ENCODE peak calls at places on chromosomes 11 and 22, in ten cellular contexts. One of them, this sample, is unnamed.

GRCh38 chr11:2521081-2521480 is 76.3 kb downstream of the KCNQ1 start:
- DNase-seq in sigmoid colon: peak
- DNase-seq in Calu3: no peak
- DNase-seq in RWPE1: no peak
- DNase-seq in HL-60: no peak
- DNase-seq in HFFc6: no peak
- DNase-seq in GM20000: no peak
- DNase-seq in AG09309: no peak
- DNase-seq in B cell: peak
- DNase-seq in ascending aorta: no peak
- DNase-seq in this sample: no peak

GRCh38 chr11:71294846-71295600 is 42.6 kb upstream of the SHANK2 start:
- DNase-seq in sigmoid colon: no peak
- DNase-seq in Calu3: no peak
- DNase-seq in RWPE1: no peak
- DNase-seq in HL-60: no peak
- DNase-seq in HFFc6: no peak
- DNase-seq in GM20000: no peak
- DNase-seq in AG09309: no peak
- DNase-seq in B cell: no peak
- DNase-seq in ascending aorta: peak
- DNase-seq in this sample: no peak

GRCh38 chr22:39634530-39635399 is 64.2 kb downstream of the CACNA1I start:
- DNase-seq in sigmoid colon: no peak
- DNase-seq in Calu3: peak
- DNase-seq in RWPE1: peak
- DNase-seq in HL-60: peak
- DNase-seq in HFFc6: peak
- DNase-seq in GM20000: no peak
- DNase-seq in AG09309: peak
- DNase-seq in B cell: no peak
- DNase-seq in ascending aorta: no peak
- DNase-seq in this sample: no peak

GRCh38 chr11:112229746-112230433 is 3.7 kb downstream of the PTS start:
- DNase-seq in sigmoid colon: no peak
- DNase-seq in Calu3: no peak
- DNase-seq in RWPE1: no peak
- DNase-seq in HL-60: no peak
- DNase-seq in HFFc6: peak
- DNase-seq in GM20000: no peak
- DNase-seq in AG09309: peak
- DNase-seq in B cell: no peak
- DNase-seq in ascending aorta: no peak
- DNase-seq in this sample: no peak

GRCh38 chr11:113446112-113446511 is 29.1 kb downstream of the DRD2 start:
- DNase-seq in sigmoid colon: no peak
- DNase-seq in Calu3: no peak
- DNase-seq in RWPE1: peak
- DNase-seq in HL-60: no peak
- DNase-seq in HFFc6: no peak
- DNase-seq in GM20000: no peak
- DNase-seq in AG09309: no peak
- DNase-seq in B cell: no peak
- DNase-seq in ascending aorta: no peak
- DNase-seq in this sample: no peak

GRCh38 chr11:34028407-34028804 is 23.1 kb upstream of the CAPRIN1 start:
- DNase-seq in sigmoid colon: no peak
- DNase-seq in Calu3: peak
- DNase-seq in RWPE1: no peak
- DNase-seq in HL-60: no peak
- DNase-seq in HFFc6: peak
- DNase-seq in GM20000: no peak
- DNase-seq in AG09309: no peak
- DNase-seq in B cell: no peak
- DNase-seq in ascending aorta: peak
- DNase-seq in this sample: no peak

GRCh38 chr11:48003926-48004325 is 23.6 kb downstream of the PTPRJ start:
- DNase-seq in sigmoid colon: no peak
- DNase-seq in Calu3: no peak
- DNase-seq in RWPE1: no peak
- DNase-seq in HL-60: no peak
- DNase-seq in HFFc6: no peak
- DNase-seq in GM20000: no peak
- DNase-seq in AG09309: no peak
- DNase-seq in B cell: no peak
- DNase-seq in ascending aorta: no peak
- DNase-seq in this sample: no peak

GRCh38 chr11:33063326-33063775 is 24.0 kb downstream of the TCP11L1 start:
- DNase-seq in sigmoid colon: no peak
- DNase-seq in Calu3: no peak
- DNase-seq in RWPE1: no peak
- DNase-seq in HL-60: peak
- DNase-seq in HFFc6: peak
- DNase-seq in GM20000: peak
- DNase-seq in AG09309: no peak
- DNase-seq in B cell: no peak
- DNase-seq in ascending aorta: no peak
- DNase-seq in this sample: no peak

GRCh38 chr11:96014234-96014633 is 90.3 kb upstream of the MTMR2 start:
- DNase-seq in sigmoid colon: no peak
- DNase-seq in Calu3: peak
- DNase-seq in RWPE1: peak
- DNase-seq in HL-60: peak
- DNase-seq in HFFc6: peak
- DNase-seq in GM20000: no peak
- DNase-seq in AG09309: no peak
- DNase-seq in B cell: no peak
- DNase-seq in ascending aorta: no peak
- DNase-seq in this sample: no peak

GRCh38 chr11:100735949-100736675 is 49.0 kb downstream of the ARHGAP42 start:
- DNase-seq in sigmoid colon: no peak
- DNase-seq in Calu3: no peak
- DNase-seq in RWPE1: no peak
- DNase-seq in HL-60: no peak
- DNase-seq in HFFc6: no peak
- DNase-seq in GM20000: no peak
- DNase-seq in AG09309: peak
- DNase-seq in B cell: no peak
- DNase-seq in ascending aorta: no peak
- DNase-seq in this sample: no peak
- TF ChIP-seq CTCF in sigmoid colon: no peak
- TF ChIP-seq CTCF in Calu3: no peak
- TF ChIP-seq CTCF in RWPE1: no peak
- TF ChIP-seq CTCF in HL-60: no peak
- TF ChIP-seq CTCF in HFFc6: no peak
- TF ChIP-seq CTCF in GM20000: no peak
- TF ChIP-seq CTCF in AG09309: no peak
- TF ChIP-seq CTCF in B cell: no peak
- TF ChIP-seq CTCF in ascending aorta: no peak
- TF ChIP-seq CTCF in this sample: no peak

DNA sequence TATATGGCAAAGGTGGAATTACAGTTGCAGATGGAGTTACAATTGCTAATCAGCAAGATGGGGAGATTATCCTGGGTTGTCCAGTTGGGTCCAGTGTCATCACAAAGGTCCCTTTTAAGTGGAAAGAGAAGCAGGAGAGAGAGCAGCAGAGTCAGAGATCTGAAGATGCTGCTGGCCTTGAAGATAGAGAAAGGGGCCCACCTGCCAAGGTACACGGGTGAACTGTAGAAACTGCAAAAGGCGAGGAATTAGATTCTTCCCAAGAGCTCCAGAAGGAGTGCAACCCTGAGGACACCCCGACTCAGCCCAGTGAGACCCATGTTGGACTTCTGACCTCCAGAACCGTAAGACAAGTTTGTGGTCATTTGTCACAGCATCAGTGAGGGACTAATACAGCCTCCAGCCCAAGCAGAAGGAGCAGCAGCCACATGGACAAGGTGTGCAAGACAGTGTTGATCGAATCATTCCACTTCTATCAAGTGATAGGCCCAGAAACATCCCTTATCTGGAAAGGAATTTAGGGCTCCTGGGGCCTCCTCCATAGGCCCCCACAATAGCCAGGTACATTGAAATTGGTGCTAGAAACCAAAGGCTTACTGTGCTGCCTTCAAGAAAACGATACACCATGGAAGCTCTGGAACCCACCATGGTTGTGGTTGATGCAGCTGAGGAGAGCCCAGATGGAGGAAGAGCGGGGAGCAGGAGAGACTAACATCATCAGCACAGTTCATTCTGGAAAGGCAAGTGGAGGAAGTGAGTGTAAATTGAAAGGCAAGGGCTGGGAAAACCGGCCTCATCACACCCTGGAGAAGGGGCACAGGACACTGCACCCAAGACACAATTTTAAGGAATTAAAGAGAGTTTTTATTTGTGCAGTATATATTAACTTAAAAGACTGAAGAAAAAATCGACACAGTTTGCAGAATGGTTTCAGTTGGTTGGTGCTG is 23.3 kb downstream of the SNAP29 start:
- DNase-seq in sigmoid colon: no peak
- DNase-seq in Calu3: no peak
- DNase-seq in RWPE1: no peak
- DNase-seq in HL-60: no peak
- DNase-seq in HFFc6: no peak
- DNase-seq in GM20000: no peak
- DNase-seq in AG09309: no peak
- DNase-seq in B cell: no peak
- DNase-seq in ascending aorta: no peak
- DNase-seq in this sample: no peak
- TF ChIP-seq CTCF in sigmoid colon: no peak
- TF ChIP-seq CTCF in Calu3: no peak
- TF ChIP-seq CTCF in RWPE1: no peak
- TF ChIP-seq CTCF in HL-60: no peak
- TF ChIP-seq CTCF in HFFc6: no peak
- TF ChIP-seq CTCF in GM20000: no peak
- TF ChIP-seq CTCF in AG09309: no peak
- TF ChIP-seq CTCF in B cell: no peak
- TF ChIP-seq CTCF in ascending aorta: no peak
- TF ChIP-seq CTCF in this sample: no peak

DNA sequence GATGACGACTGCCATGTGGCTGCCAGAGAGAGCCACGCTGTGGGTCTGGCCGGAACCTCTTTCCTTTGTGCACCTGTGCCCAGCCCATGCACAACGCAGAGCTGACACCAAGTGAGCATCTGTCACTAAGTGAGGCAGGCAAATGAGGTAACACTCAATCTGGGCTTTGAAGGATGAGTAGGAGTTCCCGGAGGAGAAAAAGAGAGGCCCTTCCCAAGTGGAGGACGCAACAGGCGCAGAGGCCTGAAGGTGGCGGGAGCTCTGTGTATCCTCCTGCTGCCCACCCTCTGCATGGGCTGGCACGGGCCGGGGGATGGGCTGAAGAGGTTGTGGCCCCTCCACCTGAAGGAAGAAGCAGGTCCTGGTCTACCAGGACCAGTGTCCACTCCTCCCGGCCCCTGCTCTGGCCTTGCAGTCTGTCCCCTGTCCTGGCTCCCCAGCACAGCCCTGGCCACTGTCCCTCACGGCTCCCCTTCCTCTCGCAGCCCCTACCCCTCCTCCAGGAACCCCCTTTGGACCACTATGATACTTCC is 23.4 kb upstream of the PPARA start:
- DNase-seq in sigmoid colon: no peak
- DNase-seq in Calu3: no peak
- DNase-seq in RWPE1: no peak
- DNase-seq in HL-60: no peak
- DNase-seq in HFFc6: no peak
- DNase-seq in GM20000: no peak
- DNase-seq in AG09309: no peak
- DNase-seq in B cell: no peak
- DNase-seq in ascending aorta: no peak
- DNase-seq in this sample: no peak
- TF ChIP-seq CTCF in sigmoid colon: no peak
- TF ChIP-seq CTCF in Calu3: no peak
- TF ChIP-seq CTCF in RWPE1: no peak
- TF ChIP-seq CTCF in HL-60: no peak
- TF ChIP-seq CTCF in HFFc6: no peak
- TF ChIP-seq CTCF in GM20000: no peak
- TF ChIP-seq CTCF in AG09309: no peak
- TF ChIP-seq CTCF in B cell: no peak
- TF ChIP-seq CTCF in ascending aorta: no peak
- TF ChIP-seq CTCF in this sample: no peak

GRCh38 chr11:92439133-92439532 is 214.5 kb downstream of the FAT3 start:
- DNase-seq in sigmoid colon: no peak
- DNase-seq in Calu3: no peak
- DNase-seq in RWPE1: no peak
- DNase-seq in HL-60: no peak
- DNase-seq in HFFc6: no peak
- DNase-seq in GM20000: no peak
- DNase-seq in AG09309: no peak
- DNase-seq in B cell: no peak
- DNase-seq in ascending aorta: no peak
- DNase-seq in this sample: no peak
- TF ChIP-seq CTCF in sigmoid colon: no peak
- TF ChIP-seq CTCF in Calu3: no peak
- TF ChIP-seq CTCF in RWPE1: no peak
- TF ChIP-seq CTCF in HL-60: no peak
- TF ChIP-seq CTCF in HFFc6: no peak
- TF ChIP-seq CTCF in GM20000: no peak
- TF ChIP-seq CTCF in AG09309: no peak
- TF ChIP-seq CTCF in B cell: no peak
- TF ChIP-seq CTCF in ascending aorta: no peak
- TF ChIP-seq CTCF in this sample: no peak

DNA sequence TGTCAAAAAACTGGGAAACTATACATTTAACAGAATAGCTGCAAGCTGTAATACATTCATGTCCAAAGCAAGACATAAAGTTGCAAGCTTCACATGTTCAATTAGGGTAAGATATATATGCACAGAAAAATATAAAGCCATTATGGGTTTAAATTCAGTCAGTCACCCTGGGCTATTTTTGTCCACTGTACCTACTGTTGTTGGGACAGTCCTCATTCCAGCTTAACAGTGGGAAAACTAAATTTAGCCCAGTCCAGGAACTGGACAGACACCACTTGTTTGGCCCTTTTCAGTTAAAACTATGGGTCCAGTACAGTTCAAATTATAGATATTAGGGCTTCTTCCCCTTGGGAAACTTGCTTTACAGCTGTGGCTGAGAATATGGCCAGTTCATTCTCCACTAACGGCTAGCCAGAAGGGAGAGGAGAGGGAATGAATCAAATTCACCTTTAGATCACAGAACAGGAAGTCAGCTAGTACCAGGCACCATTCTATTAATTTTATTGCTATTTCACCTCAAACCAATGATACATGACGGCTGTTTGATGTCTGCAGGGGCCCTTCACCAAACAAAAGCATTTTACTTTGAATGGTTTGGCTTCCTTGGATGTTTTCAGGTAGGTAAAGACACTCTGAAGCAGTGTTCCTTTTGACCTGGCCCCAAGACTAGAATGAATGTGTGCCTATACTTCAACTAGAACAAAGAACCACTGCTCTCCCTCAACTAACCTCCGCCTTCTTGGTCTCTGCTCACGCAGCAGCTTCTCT is 22.2 kb downstream of the ZNF280B start:
- DNase-seq in sigmoid colon: no peak
- DNase-seq in Calu3: no peak
- DNase-seq in RWPE1: no peak
- DNase-seq in HL-60: no peak
- DNase-seq in HFFc6: no peak
- DNase-seq in GM20000: no peak
- DNase-seq in AG09309: no peak
- DNase-seq in B cell: no peak
- DNase-seq in ascending aorta: no peak
- DNase-seq in this sample: no peak
- TF ChIP-seq CTCF in sigmoid colon: no peak
- TF ChIP-seq CTCF in Calu3: no peak
- TF ChIP-seq CTCF in RWPE1: no peak
- TF ChIP-seq CTCF in HL-60: no peak
- TF ChIP-seq CTCF in HFFc6: no peak
- TF ChIP-seq CTCF in GM20000: no peak
- TF ChIP-seq CTCF in AG09309: no peak
- TF ChIP-seq CTCF in B cell: no peak
- TF ChIP-seq CTCF in ascending aorta: no peak
- TF ChIP-seq CTCF in this sample: no peak

This sample was measured in omental fat pad.